ENCODE peak calls at places on chromosomes 3 and 15, in four cellular contexts. J is suprapubic skin, L is heart left ventricle, X is adrenal gland. D is an unnamed sample.

GRCh38 chr3:187295635-187296034 is 4.1 kb upstream of the MASP1 start:
- DNase-seq in J (no peak), L (no peak), X (no peak), D (no peak)

GRCh38 chr15:64982472-64982871 is 7.2 kb downstream of the SPG21 start:
- DNase-seq in J (no peak), L (no peak), X (no peak), D (no peak)

GRCh38 chr3:53823026-53823955 is 22.9 kb downstream of the CHDH start:
- DNase-seq in J (peak), L (no peak), X (no peak), D (no peak)

GRCh38 chr15:85128636-85129035 is 147.0 kb downstream of the PDE8A start:
- DNase-seq in J (no peak), L (no peak), X (no peak), D (no peak)

GRCh38 chr15:63895194-63895593 is 61.4 kb upstream of the HERC1 start:
- DNase-seq in J (no peak), L (no peak), X (no peak), D (no peak)

GRCh38 chr3:134035836-134036235 is 6.1 kb upstream of the SLCO2A1 start:
- DNase-seq in J (no peak), L (no peak), X (no peak), D (no peak)

GRCh38 chr15:88018865-88019626 is 237.5 kb downstream of the NTRK3 start:
- DNase-seq in J (no peak), L (no peak), X (no peak), D (no peak)

GRCh38 chr3:115494826-115495225 is 128.5 kb upstream of the GAP43 start:
- DNase-seq in J (no peak), L (no peak), X (no peak), D (no peak)

GRCh38 chr3:87626471-87626995 is 350.1 kb upstream of the POU1F1 start:
- DNase-seq in J (no peak), L (no peak), X (no peak), D (no peak)

GRCh38 chr3:194584435-194584776 is 48.8 kb downstream of the TMEM44 start:
- DNase-seq in J (no peak), L (no peak), X (no peak), D (no peak)

GRCh38 chr3:161700998-161701397 is 204.4 kb downstream of the OTOL1 start:
- DNase-seq in J (no peak), L (no peak), X (no peak), D (no peak)

GRCh38 chr3:185721970-185722369 is 102.9 kb downstream of the IGF2BP2 start:
- DNase-seq in J (no peak), L (no peak), X (no peak), D (no peak)

GRCh38 chr3:178320481-178321352 is 215.5 kb upstream of the KCNMB2 start:
- DNase-seq in J (no peak), L (peak), X (no peak), D (peak)

GRCh38 chr3:1439395-1439794 is 346.6 kb downstream of the CNTN6 start:
- DNase-seq in J (no peak), L (no peak), X (no peak), D (peak)

GRCh38 chr3:187849255-187849654 is 104.0 kb upstream of the BCL6 start:
- DNase-seq in J (no peak), L (no peak), X (no peak), D (no peak)

GRCh38 chr3:58175429-58176184 is 35.2 kb downstream of the DNASE1L3 start:
- DNase-seq in J (no peak), L (no peak), X (no peak), D (peak)

GRCh38 chr15:31498329-31498728 is 171.7 kb downstream of the KLF13 start:
- DNase-seq in J (no peak), L (no peak), X (no peak), D (no peak)

GRCh38 chr3:51955893-51956770 is 951 bp downstream of the GPR62 start:
- DNase-seq in J (no peak), L (peak), X (peak), D (peak)

GRCh38 chr3:20055020-20055775 is 15.0 kb downstream of the KAT2B start:
- DNase-seq in J (no peak), L (no peak), X (no peak), D (no peak)

GRCh38 chr3:166283856-166284255 is 446.6 kb upstream of the BCHE start:
- DNase-seq in J (no peak), L (no peak), X (peak), D (no peak)

GRCh38 chr15:82159922-82160321 is 102.6 kb downstream of the EFL1 start:
- DNase-seq in J (no peak), L (no peak), X (peak), D (no peak)

GRCh38 chr3:51379301-51379700 is 5.8 kb upstream of the MANF start:
- DNase-seq in J (peak), L (no peak), X (no peak), D (no peak)

GRCh38 chr15:41564960-41565502 is 6.0 kb downstream of the TYRO3 start:
- DNase-seq in J (no peak), L (no peak), X (no peak), D (no peak)

GRCh38 chr3:165466856-165467255 is 270.7 kb upstream of the SLITRK3 start:
- DNase-seq in J (no peak), L (no peak), X (no peak), D (no peak)

GRCh38 chr3:29195055-29195454 is 85.8 kb upstream of the RBMS3 start:
- DNase-seq in J (no peak), L (no peak), X (no peak), D (no peak)

GRCh38 chr3:136545664-136546266 is 206.4 kb downstream of the STAG1 start:
- DNase-seq in J (no peak), L (no peak), X (no peak), D (no peak)

GRCh38 chr15:68638953-68639500 is 60.2 kb downstream of the CORO2B start:
- DNase-seq in J (no peak), L (no peak), X (no peak), D (no peak)

GRCh38 chr3:107106907-107107306 is 270.3 kb upstream of the CCDC54 start:
- DNase-seq in J (no peak), L (no peak), X (no peak), D (no peak)

GRCh38 chr3:53318522-53318921 is 28.8 kb downstream of the DCP1A start:
- DNase-seq in J (no peak), L (no peak), X (no peak), D (no peak)

GRCh38 chr3:94076055-94076454 is 13.2 kb downstream of the NSUN3 start:
- DNase-seq in J (no peak), L (no peak), X (no peak), D (no peak)

GRCh38 chr3:39668420-39668819 is 141.0 kb upstream of the MYRIP start:
- DNase-seq in J (no peak), L (no peak), X (no peak), D (no peak)

GRCh38 chr3:98574157-98574556 is 19.3 kb downstream of the CPOX start:
- DNase-seq in J (no peak), L (no peak), X (no peak), D (no peak)

GRCh38 chr3:10556312-10556711 is 50.9 kb upstream of the ATP2B2 start:
- DNase-seq in J (peak), L (no peak), X (no peak), D (no peak)
- TF ChIP-seq POLR2A in J (no peak), L (no peak), X (no peak), D (no peak)

GRCh38 chr15:74869726-74870407 is 3.3 kb downstream of the SCAMP2 start:
- DNase-seq in J (no peak), L (peak), X (peak), D (peak)
- TF ChIP-seq POLR2A in J (no peak), L (no peak), X (peak), D (no peak)

GRCh38 chr3:156250550-156250949 is 130.2 kb downstream of the KCNAB1 start:
- DNase-seq in J (no peak), L (no peak), X (no peak), D (no peak)
- TF ChIP-seq POLR2A in J (no peak), L (no peak), X (no peak), D (no peak)

DNA sequence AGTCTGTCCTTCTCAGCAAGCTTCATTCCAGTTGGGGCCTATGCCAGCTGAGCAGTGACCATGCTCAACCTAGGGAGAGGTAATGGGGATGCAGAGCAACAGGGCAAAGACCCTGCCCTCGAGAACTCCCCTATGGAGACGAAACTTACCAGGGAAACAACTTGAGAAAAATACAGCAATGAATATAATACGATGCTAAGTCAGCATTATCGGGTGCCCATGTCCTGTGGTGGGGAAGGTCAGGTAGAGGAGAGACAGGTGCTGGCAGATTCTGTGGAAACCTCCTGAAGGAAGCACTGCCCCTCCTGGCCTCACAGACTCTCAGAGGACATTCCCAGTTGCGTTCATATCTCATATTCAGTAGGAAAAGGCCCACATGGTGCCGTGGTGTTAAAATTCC is 62.2 kb downstream of the BOC start:
- DNase-seq in J (no peak), L (no peak), X (no peak), D (no peak)
- TF ChIP-seq POLR2A in J (no peak), L (no peak), X (no peak), D (no peak)

GRCh38 chr15:89125038-89125826 is 37.0 kb downstream of the ABHD2 start:
- DNase-seq in J (no peak), L (no peak), X (no peak), D (peak)

GRCh38 chr15:89129123-89129815 is 41.0 kb downstream of the ABHD2 start:
- DNase-seq in J (no peak), L (no peak), X (no peak), D (peak)

GRCh38 chr15:89128320-89129122 is 40.3 kb downstream of the ABHD2 start:
- DNase-seq in J (no peak), L (no peak), X (no peak), D (no peak)

GRCh38 chr15:89129816-89130134 is 41.5 kb downstream of the ABHD2 start:
- DNase-seq in J (no peak), L (no peak), X (no peak), D (no peak)

GRCh38 chr15:89127054-89127702 is 38.9 kb downstream of the ABHD2 start:
- DNase-seq in J (no peak), L (peak), X (no peak), D (peak)
- TF ChIP-seq POLR2A in J (no peak), L (no peak), X (no peak), D (no peak)

GRCh38 chr15:90881978-90882721 is 2.2 kb upstream of the FES start:
- DNase-seq in J (no peak), L (no peak), X (no peak), D (peak)
- TF ChIP-seq POLR2A in J (no peak), L (no peak), X (no peak), D (no peak)

GRCh38 chr3:123353852-123354238 is 95.0 kb downstream of the ADCY5 start:
- DNase-seq in J (no peak), L (no peak), X (no peak), D (no peak)

GRCh38 chr3:123351396-123351945 is 97.4 kb downstream of the ADCY5 start:
- DNase-seq in J (no peak), L (no peak), X (no peak), D (no peak)

GRCh38 chr3:123353227-123353851 is 95.6 kb downstream of the ADCY5 start:
- DNase-seq in J (no peak), L (peak), X (no peak), D (no peak)

GRCh38 chr3:123350971-123351370 is 97.9 kb downstream of the ADCY5 start:
- DNase-seq in J (no peak), L (no peak), X (no peak), D (no peak)

GRCh38 chr3:123352134-123352554 is 96.7 kb downstream of the ADCY5 start:
- DNase-seq in J (no peak), L (peak), X (no peak), D (peak)
- TF ChIP-seq POLR2A in J (no peak), L (no peak), X (no peak), D (peak)

GRCh38 chr15:74956648-74957300 is at the start of gene RPP25:
- DNase-seq in J (peak), L (peak), X (peak), D (peak)
- TF ChIP-seq POLR2A in J (no peak), L (peak), X (peak), D (peak)

GRCh38 chr15:66882251-66883020 is 180.4 kb downstream of the SMAD6 start:
- DNase-seq in J (no peak), L (peak), X (peak), D (peak)

GRCh38 chr15:66884661-66885237 is 180.7 kb upstream of the SMAD3 start:
- DNase-seq in J (peak), L (no peak), X (peak), D (no peak)

GRCh38 chr15:66885281-66885915 is 180.0 kb upstream of the SMAD3 start:
- DNase-seq in J (peak), L (no peak), X (peak), D (no peak)

GRCh38 chr15:66881173-66881905 is 179.3 kb downstream of the SMAD6 start:
- DNase-seq in J (no peak), L (no peak), X (peak), D (no peak)

DNA sequence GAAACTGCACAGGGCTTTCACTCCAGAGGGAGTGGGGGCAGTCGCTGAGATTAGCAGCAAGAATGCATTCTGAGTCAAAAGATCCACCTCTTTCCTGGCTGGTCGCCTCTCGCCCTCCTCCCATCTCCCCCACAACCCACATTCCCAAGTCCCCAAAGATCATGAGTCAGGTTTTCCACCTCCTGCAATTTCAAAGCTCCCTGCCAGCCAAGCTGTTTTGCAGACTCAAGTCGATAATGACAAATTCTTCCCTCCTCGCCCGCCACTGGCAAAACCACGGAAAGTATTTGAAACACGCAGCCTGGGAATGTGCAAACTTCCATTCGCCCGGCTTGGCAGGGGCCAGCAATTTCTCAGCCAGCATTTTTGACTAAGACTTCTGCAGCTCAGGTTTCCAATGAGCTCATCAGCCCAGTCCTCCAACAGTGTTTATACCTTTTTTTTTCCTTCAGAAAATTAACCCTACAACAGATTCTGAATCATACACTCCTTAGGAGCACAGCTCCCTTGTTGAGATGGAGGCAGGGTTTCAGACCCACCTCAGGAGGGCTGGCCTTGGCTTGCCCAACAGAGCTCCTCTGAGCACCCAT is 181.4 kb downstream of the SMAD6 start:
- DNase-seq in J (peak), L (peak), X (peak), D (peak)
- TF ChIP-seq POLR2A in J (no peak), L (no peak), X (no peak), D (no peak)

GRCh38 chr15:40160689-40161688 is at the start of gene BUB1B:
- DNase-seq in J (peak), L (peak), X (peak), D (peak)
- TF ChIP-seq POLR2A in J (no peak), L (no peak), X (no peak), D (no peak)